ENCODE peak calls at places on chromosomes 5 and 9, in five cellular contexts. F is dorsolateral prefrontal cortex; S is mammary epithelial cell; C is CD4-positive, alpha-beta memory T cell; G is neuronal stem cell. H is an unnamed sample.

GRCh38 chr5:27473300-27474053 is 435.1 kb upstream of the CDH9 start:
- DNase-seq in F (no peak), S (no peak), C (no peak), G (peak), H (no peak)

GRCh38 chr5:16812911-16813310 is 123.2 kb downstream of the MYO10 start:
- DNase-seq in S (peak), F (no peak), G (no peak), C (no peak), H (no peak)

GRCh38 chr5:180205936-180206335 is 3.1 kb downstream of the RASGEF1C start:
- DNase-seq in G (no peak), S (no peak), C (no peak), F (no peak), H (no peak)

GRCh38 chr5:39073759-39074008 is 515 bp downstream of the RICTOR start:
- DNase-seq in C (no peak), S (no peak), F (no peak), G (peak), H (no peak)

GRCh38 chr9:69180670-69181069 is 6.6 kb downstream of the TJP2 start:
- DNase-seq in F (peak), S (peak), C (peak), G (no peak), H (peak)

GRCh38 chr9:137757613-137758029 is 120.0 kb upstream of the CACNA1B start:
- DNase-seq in F (no peak), C (peak), G (no peak), S (peak), H (no peak)

GRCh38 chr5:77649776-77650175 is 11.3 kb upstream of the OTP start:
- DNase-seq in G (no peak), F (no peak), C (no peak), S (no peak), H (no peak)

GRCh38 chr5:93602261-93603149 is 19.5 kb downstream of the NR2F1 start:
- DNase-seq in F (no peak), C (no peak), S (no peak), G (no peak), H (no peak)

GRCh38 chr5:168755548-168756093 is 176.5 kb upstream of the PANK3 start:
- DNase-seq in S (no peak), G (no peak), F (no peak), C (no peak), H (no peak)

GRCh38 chr5:176474476-176474875 is 26.3 kb downstream of the FAF2 start:
- DNase-seq in G (no peak), S (peak), F (no peak), C (no peak), H (no peak)

GRCh38 chr5:109479260-109479860 is 69.6 kb upstream of the PJA2 start:
- DNase-seq in F (no peak), G (no peak), S (no peak), C (peak), H (no peak)

GRCh38 chr9:3848445-3849114 is 322.8 kb upstream of the RFX3 start:
- DNase-seq in S (peak), C (no peak), F (no peak), G (peak), H (no peak)

GRCh38 chr9:34463098-34463900 is 4.7 kb downstream of the DNAI1 start:
- DNase-seq in S (peak), G (no peak), C (no peak), F (peak), H (no peak)

GRCh38 chr5:123670981-123671557 is 159.1 kb downstream of the CSNK1G3 start:
- DNase-seq in C (peak), S (peak), G (peak), F (peak), H (no peak)

GRCh38 chr9:92432972-92433548 is 8.8 kb upstream of the OMD start:
- DNase-seq in F (no peak), G (no peak), C (no peak), S (no peak), H (no peak)

GRCh38 chr9:36143242-36143641 is 6.7 kb downstream of the GLIPR2 start:
- DNase-seq in S (no peak), F (peak), C (no peak), G (no peak), H (no peak)

GRCh38 chr9:77896269-77897245 is 135.1 kb downstream of the GNAQ start:
- DNase-seq in S (no peak), G (no peak), C (no peak), F (no peak), H (no peak)

GRCh38 chr9:105697871-105698270 is 3.5 kb downstream of the TMEM38B start:
- DNase-seq in G (no peak), C (no peak), F (no peak), S (no peak), H (no peak)

GRCh38 chr5:156326718-156327259 is at the start of gene SGCD:
- DNase-seq in C (no peak), S (no peak), G (no peak), F (peak), H (peak)

GRCh38 chr9:96061293-96061987 is 185.9 kb downstream of the ERCC6L2 start:
- DNase-seq in G (no peak), C (peak), F (no peak), S (peak), H (peak)

GRCh38 chr5:150640311-150641005 is at the start of gene SYNPO:
- DNase-seq in S (peak), F (peak), C (no peak), G (no peak), H (peak)

GRCh38 chr9:133477992-133478850 is 678 bp downstream of the SLC2A6 start:
- DNase-seq in F (no peak), C (no peak), G (peak), S (peak), H (no peak)

GRCh38 chr5:180161420-180162303 is 47.3 kb downstream of the RASGEF1C start:
- DNase-seq in S (no peak), F (no peak), C (no peak), G (no peak), H (peak)

GRCh38 chr9:20294351-20294750 is 327.9 kb downstream of the MLLT3 start:
- DNase-seq in C (no peak), G (no peak), F (no peak), S (no peak), H (no peak)

GRCh38 chr9:129058965-129059795 is 21.7 kb upstream of the DOLPP1 start:
- DNase-seq in F (no peak), S (no peak), C (no peak), G (no peak), H (no peak)

GRCh38 chr9:110815361-110815760 is 146.8 kb downstream of the MUSK start:
- DNase-seq in G (no peak), F (no peak), C (no peak), S (no peak), H (no peak)

GRCh38 chr5:122694884-122695283 is 80.0 kb upstream of the SNX2 start:
- DNase-seq in S (no peak), F (no peak), G (no peak), C (no peak), H (no peak)

GRCh38 chr5:150486402-150487198 is 21.3 kb upstream of the NDST1 start:
- DNase-seq in S (peak), G (peak), C (peak), F (peak), H (no peak)

DNA sequence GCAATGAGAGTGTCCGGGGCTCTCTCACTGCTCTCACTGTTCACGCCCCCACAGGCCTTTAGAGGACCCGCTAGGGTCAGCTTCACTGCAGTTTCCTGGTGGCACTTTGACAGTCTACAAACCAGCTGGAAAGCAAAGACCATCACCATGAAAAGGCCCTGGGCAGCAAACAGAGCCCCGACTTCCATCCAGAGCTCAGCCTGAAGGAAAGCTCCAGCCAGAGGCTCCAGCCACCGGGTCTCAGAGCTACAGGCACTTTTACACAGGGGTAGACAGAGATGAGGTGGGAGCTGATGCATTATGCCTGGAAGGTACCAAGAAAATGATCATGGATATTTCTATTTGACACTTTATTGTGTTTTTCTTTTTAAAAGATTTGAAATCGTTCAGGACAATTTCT is 355.1 kb downstream of the ADAMTS6 start:
- DNase-seq in F (no peak), S (no peak), G (no peak), C (no peak), H (no peak)
- H3K27ac ChIP-seq in F (peak), S (no peak), G (no peak), C (no peak), H (peak)

GRCh38 chr5:178492278-178492677 is 97.9 kb downstream of the COL23A1 start:
- DNase-seq in F (no peak), C (no peak), S (no peak), G (no peak), H (no peak)

GRCh38 chr5:178496661-178497060 is 93.5 kb downstream of the COL23A1 start:
- DNase-seq in S (no peak), G (no peak), F (no peak), C (no peak), H (no peak)

GRCh38 chr5:178499352-178499751 is 90.8 kb downstream of the COL23A1 start:
- DNase-seq in S (no peak), G (no peak), F (no peak), C (no peak), H (no peak)

GRCh38 chr5:178490935-178491632 is 99.1 kb downstream of the COL23A1 start:
- DNase-seq in C (no peak), S (no peak), F (no peak), G (no peak), H (no peak)

GRCh38 chr5:178496219-178496618 is 94.0 kb downstream of the COL23A1 start:
- DNase-seq in S (no peak), G (no peak), C (no peak), F (no peak), H (no peak)
- H3K27ac ChIP-seq in S (no peak), G (no peak), C (no peak), F (no peak), H (no peak)

GRCh38 chr5:79694652-79695051 is 5.0 kb downstream of the CMYA5 start:
- DNase-seq in C (no peak), G (no peak), F (no peak), S (no peak), H (no peak)
- H3K27ac ChIP-seq in C (no peak), G (no peak), F (no peak), S (no peak), H (peak)

GRCh38 chr9:126361810-126362238 is 35.2 kb downstream of the MVB12B start:
- DNase-seq in C (no peak), S (no peak), G (no peak), F (no peak), H (no peak)

GRCh38 chr9:126366366-126367011 is 39.9 kb downstream of the MVB12B start:
- DNase-seq in S (no peak), F (peak), C (no peak), G (no peak), H (no peak)

GRCh38 chr9:126365780-126366179 is 39.2 kb downstream of the MVB12B start:
- DNase-seq in F (no peak), S (no peak), G (no peak), C (no peak), H (no peak)

GRCh38 chr9:126363250-126363649 is 36.6 kb downstream of the MVB12B start:
- DNase-seq in S (no peak), F (no peak), G (no peak), C (no peak), H (no peak)

DNA sequence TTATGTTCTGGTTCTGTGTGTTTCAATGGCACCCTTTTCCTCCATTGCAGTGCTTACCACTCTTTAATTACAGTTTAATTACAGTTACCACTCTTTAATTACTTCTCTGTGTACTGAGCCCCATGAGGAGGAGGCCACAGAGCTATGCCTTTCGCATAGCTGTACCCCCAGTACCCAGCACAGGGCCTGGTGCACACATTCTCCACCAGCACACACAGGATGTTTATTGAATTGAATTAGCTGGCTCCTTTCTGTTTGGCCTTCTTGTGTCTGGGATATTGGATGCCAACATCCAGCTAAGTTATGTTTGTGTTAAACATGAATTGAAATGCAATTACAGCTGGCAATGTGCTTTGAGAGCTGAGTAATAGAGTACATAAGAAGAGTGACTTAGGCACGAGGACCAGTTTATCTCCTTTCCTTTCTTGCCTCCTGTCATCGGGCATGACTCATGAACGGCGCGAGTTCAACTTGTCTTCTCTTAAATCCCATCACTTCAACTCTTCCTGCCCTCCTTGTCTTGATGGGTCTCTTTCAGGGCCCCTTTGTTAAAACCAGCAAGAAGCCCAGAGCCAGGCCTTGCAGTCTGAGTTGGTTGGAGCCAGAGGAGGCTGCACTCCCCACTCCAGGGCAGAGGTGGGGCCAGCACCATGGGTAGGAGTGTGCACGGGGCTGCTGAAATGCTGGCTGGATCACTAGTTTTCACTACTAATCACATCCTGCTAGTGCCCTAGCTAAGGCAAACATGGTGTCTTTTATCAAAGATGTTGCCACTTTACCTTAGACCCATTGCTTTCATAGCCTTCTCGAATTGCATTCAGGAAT is 37.4 kb downstream of the MVB12B start:
- DNase-seq in F (no peak), S (no peak), G (no peak), C (no peak), H (no peak)
- H3K27ac ChIP-seq in F (peak), S (no peak), G (no peak), C (no peak), H (no peak)

GRCh38 chr5:142966146-142966455 is 195.9 kb downstream of the ARHGAP26 start:
- DNase-seq in S (peak), C (no peak), F (no peak), G (no peak), H (no peak)
- H3K27ac ChIP-seq in S (peak), C (no peak), F (no peak), G (no peak), H (no peak)

DNA sequence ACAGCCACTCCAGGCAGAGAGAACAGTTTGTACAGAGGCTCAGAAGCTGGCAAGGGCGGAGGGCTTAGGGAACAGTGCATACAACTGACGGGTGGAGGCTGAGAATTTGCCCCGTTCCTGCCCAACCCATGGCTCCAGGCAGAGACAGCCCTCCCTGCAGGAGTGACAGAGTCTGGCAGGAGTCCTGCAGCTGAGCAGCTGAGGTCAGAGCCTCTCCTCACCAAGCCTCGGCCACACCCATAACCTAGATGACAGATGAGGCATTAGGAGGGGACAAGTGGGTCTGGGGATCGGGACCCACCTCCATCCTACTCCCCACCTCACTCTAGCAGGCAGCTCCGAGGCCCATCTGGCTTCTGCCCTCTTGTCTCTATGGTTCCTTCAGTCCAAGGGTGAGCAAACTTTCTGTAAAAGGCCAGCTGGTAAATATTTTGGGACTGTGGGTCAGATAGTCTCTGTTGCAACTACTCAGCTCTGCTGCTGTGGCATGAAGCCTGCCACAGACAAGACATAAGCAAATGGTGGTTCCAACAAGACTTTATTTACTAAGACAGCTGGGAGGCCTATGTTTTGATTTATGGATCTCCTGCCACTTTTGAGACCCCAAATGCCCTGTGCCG is 83.6 kb downstream of the SH3TC2 start:
- DNase-seq in S (peak), F (no peak), C (no peak), G (no peak), H (no peak)
- H3K27ac ChIP-seq in S (peak), F (no peak), C (no peak), G (no peak), H (no peak)

DNA sequence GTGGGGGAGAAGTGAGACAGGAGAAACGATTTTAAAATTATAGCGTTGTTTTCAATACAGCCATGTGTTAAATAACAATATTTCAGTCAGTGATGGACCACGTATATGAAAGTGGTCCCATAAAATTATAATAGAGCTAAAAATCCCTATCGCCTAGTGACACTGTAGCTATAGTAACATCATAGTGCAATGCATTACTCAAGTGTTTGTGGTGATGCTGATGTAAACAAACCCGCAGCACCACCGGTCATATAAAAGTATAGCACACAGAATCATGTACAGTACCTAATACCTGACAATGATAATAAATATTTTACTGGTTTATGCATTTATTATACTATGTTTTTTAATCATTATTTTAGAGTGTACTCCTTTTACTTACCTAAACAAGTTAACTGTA is 407.4 kb upstream of the SEMA6A start:
- DNase-seq in S (no peak), G (no peak), C (no peak), F (no peak), H (no peak)
- H3K27ac ChIP-seq in S (no peak), G (no peak), C (no peak), F (no peak), H (no peak)